ENCODE peak calls at places on chromosomes 3 and 15, in four cellular contexts. Y, W, X and L are unnamed samples.

GRCh38 chr3:50587373-50587772 is 18.1 kb downstream of the HEMK1 start:
- DNase-seq in Y (no peak), W (no peak), X (no peak), L (no peak)

GRCh38 chr3:65950340-65951326 is 88.1 kb downstream of the MAGI1 start:
- DNase-seq in Y (no peak), W (no peak), X (no peak), L (no peak)

GRCh38 chr3:67357610-67358458 is 296.6 kb downstream of the SUCLG2 start:
- DNase-seq in Y (no peak), W (no peak), X (no peak), L (no peak)

GRCh38 chr3:165643433-165643824 is 193.8 kb downstream of the BCHE start:
- DNase-seq in Y (no peak), W (no peak), X (no peak), L (no peak)

GRCh38 chr3:46881819-46882376 is 4.4 kb downstream of the PTH1R start:
- DNase-seq in Y (no peak), W (peak; percentile 25), X (no peak), L (no peak)

GRCh38 chr3:141561426-141562034 is 74.7 kb downstream of the RASA2 start:
- DNase-seq in Y (no peak), W (peak; percentile 52), X (peak; percentile 48), L (no peak)

GRCh38 chr15:39273805-39274411 is 307.0 kb upstream of the THBS1 start:
- DNase-seq in Y (no peak), W (no peak), X (no peak), L (no peak)

GRCh38 chr3:55246016-55246415 is 241.1 kb downstream of the WNT5A start:
- DNase-seq in Y (no peak), W (no peak), X (no peak), L (no peak)

GRCh38 chr3:127373701-127374625 is 86.1 kb upstream of the PRR20G start:
- DNase-seq in Y (no peak), W (no peak), X (no peak), L (no peak)

GRCh38 chr3:19213608-19214220 is 65.4 kb downstream of the KCNH8 start:
- DNase-seq in Y (no peak), W (no peak), X (no peak), L (no peak)

GRCh38 chr3:188449421-188449820 is 295.5 kb downstream of the LPP start:
- DNase-seq in Y (no peak), W (no peak), X (no peak), L (no peak)

GRCh38 chr15:79130535-79131130 is 40.1 kb upstream of the RASGRF1 start:
- DNase-seq in Y (no peak), W (no peak), X (no peak), L (no peak)

GRCh38 chr3:156548041-156548687 is 6.8 kb downstream of the SSR3 start:
- DNase-seq in Y (no peak), W (no peak), X (no peak), L (no peak)

GRCh38 chr3:156551746-156552145 is 3.2 kb downstream of the SSR3 start:
- DNase-seq in Y (no peak), W (no peak), X (no peak), L (no peak)

GRCh38 chr3:156552973-156553372 is 1.9 kb downstream of the SSR3 start:
- DNase-seq in Y (no peak), W (no peak), X (no peak), L (no peak)

GRCh38 chr3:156553705-156554356 is 1.1 kb downstream of the SSR3 start:
- DNase-seq in Y (no peak), W (no peak), X (no peak), L (no peak)

DNA sequence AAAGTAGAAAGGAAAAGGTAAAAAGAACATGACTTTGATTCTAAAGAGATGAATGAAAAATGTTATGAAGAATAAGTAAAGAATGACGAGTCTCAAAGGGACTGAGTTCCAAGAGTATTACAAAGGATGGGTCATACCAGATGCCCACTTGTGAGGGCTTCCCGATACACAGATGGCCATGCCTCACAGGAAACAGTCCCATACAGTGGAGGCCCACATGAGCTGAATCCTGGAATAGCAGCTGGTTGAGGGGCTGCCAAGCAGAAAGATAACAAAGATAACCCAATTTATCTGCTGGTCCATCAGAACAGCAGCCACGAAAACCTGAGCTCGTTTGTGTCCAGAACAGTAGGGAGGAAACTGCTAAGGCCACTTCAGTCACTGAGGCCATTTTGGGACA is 3.7 kb downstream of the SSR3 start:
- DNase-seq in Y (no peak), W (no peak), X (no peak), L (no peak)
- H3K27ac ChIP-seq in Y (peak overlapping the region; percentile 5), W (no peak overlapping the region), X (no peak overlapping the region), L (no peak overlapping the region)

GRCh38 chr3:155231792-155232191 is 61.7 kb downstream of the STRIT1 start:
- DNase-seq in Y (no peak), W (no peak), X (no peak), L (no peak)
- H3K27ac ChIP-seq in Y (no peak overlapping the region), W (no peak overlapping the region), X (no peak overlapping the region), L (no peak overlapping the region)

DNA sequence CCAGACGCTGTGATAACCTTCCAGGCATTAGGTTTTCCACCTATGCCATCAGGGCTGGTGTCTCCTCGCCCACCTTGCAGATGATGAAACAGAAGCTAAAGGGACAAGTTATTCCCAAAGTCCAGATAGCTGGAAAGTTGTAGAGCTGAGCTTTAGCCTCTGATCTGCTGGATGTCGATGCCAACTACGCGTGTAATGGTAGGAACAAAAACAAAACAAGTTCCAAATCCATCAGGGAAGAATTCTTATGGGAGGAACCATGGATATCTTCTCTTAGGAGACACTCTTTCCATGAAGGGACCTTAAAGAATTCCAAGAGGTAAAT is 28.1 kb upstream of the RHO start:
- DNase-seq in Y (no peak), W (no peak), X (no peak), L (no peak)
- H3K27ac ChIP-seq in Y (peak overlapping the region; percentile 69), W (no peak overlapping the region), X (no peak overlapping the region), L (no peak overlapping the region)

DNA sequence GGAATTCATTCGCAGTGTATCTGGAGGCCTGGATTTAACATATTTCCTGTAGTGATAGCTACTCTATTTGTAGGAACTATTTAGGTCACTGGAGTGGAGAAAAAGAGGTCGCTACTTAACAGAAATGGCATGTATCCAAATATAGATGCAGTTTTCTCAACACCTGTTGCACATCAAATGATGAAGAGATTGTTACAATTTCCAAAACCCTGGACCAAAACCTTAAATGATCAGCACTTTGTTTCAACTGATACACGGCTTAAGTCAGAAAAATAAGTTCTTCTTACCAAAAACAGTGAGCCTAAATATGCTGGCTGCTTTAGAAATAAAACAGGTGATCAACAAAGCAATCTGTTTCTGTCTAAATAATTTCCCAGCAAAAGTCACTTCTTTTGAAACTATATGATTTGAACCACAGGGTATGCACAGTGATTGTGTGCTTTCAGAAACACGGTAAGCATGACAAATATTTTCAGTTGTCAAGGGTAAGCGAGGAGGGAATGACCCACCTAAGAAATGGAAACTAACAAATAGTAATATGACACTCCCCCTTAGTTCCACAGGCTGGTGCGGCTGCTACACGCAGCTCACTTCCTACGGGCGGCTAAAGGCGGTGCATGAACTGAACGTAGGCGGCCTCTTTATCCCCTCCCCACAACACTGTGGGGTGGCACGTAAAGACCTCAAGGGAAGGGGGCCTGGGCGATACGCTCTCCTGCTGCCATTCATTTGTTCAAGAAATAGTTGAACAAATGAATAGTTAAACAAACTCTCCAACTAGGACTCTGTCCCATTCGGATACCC is 1.1 kb downstream of the EHD4 start:
- DNase-seq in Y (peak; percentile 53), W (peak; percentile 66), X (peak; percentile 38), L (no peak)
- H3K27ac ChIP-seq in Y (peak overlapping the region; percentile 95), W (peak overlapping the region; percentile 86), X (peak overlapping the region; percentile 82), L (no peak overlapping the region)

GRCh38 chr15:66917904-66918448 is 147.4 kb upstream of the SMAD3 start:
- DNase-seq in Y (no peak), W (no peak), X (no peak), L (no peak)
- H3K27ac ChIP-seq in Y (no peak overlapping the region), W (no peak overlapping the region), X (no peak overlapping the region), L (no peak overlapping the region)

GRCh38 chr15:92155941-92156340 is 237.7 kb upstream of the ST8SIA2 start:
- DNase-seq in Y (no peak), W (no peak), X (no peak), L (no peak)

GRCh38 chr15:92159481-92159880 is 234.2 kb upstream of the ST8SIA2 start:
- DNase-seq in Y (no peak), W (no peak), X (no peak), L (no peak)

GRCh38 chr15:92158426-92158825 is 235.3 kb upstream of the ST8SIA2 start:
- DNase-seq in Y (no peak), W (peak; percentile 7), X (no peak), L (no peak)

GRCh38 chr15:92159906-92160841 is 233.5 kb upstream of the ST8SIA2 start:
- DNase-seq in Y (no peak), W (no peak), X (no peak), L (no peak)

DNA sequence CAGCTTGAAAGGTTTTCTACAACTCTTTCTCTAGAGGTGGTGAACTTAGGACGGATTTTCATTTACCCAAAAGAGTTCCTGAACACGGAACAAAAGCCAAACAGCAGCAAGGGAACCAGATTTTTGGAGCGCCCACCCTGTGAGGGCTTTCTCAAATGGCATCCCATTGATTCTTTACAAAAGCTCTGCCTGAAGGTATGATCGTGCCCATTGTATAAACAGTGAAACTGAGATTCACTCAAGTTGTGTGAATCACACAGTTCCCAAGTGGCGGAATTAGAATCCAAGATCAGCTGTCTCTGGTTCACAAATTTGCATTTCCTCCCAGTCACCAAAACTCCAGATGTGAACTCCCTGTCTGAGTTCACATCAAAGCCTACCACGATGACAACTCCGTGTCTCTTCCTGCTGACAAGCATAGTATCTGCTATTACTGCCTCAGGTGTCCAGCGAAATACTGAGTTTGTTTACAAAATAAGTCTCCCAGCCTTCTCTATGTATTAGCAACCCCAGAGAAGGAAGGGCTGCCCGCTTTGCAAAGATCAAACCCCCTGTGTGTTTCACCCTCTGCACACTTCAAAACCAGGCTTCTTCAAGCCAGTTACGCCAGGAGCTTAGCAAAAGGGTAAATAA is 235.9 kb upstream of the ST8SIA2 start:
- DNase-seq in Y (no peak), W (no peak), X (no peak), L (no peak)
- H3K27ac ChIP-seq in Y (no peak overlapping the region), W (no peak overlapping the region), X (no peak overlapping the region), L (no peak overlapping the region)

DNA sequence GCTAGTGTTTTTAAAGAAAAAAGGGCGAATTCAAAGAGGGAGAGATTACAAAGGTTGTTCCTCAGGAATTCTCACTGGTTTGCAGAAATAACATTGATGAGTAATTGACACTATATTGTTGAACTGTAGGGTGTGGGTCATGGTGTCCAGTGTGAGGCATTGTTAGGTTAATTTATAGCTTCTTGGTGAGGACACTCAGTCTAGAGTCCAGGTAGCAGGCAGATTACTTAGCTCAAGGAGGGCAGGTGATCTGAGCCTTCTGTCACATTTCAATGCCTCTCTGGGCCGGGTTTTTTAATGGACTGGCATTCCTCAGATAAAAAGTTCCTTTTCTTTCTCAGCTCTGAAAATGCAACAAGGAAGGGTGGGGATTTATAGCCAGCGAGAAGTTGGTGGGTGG is 194.2 kb upstream of the PROK2 start:
- DNase-seq in Y (no peak), W (no peak), X (no peak), L (no peak)
- H3K27ac ChIP-seq in Y (no peak overlapping the region), W (no peak overlapping the region), X (no peak overlapping the region), L (no peak overlapping the region)

GRCh38 chr3:10299679-10300078 is 6.9 kb upstream of the GHRL start:
- DNase-seq in Y (no peak), W (no peak), X (no peak), L (no peak)
- H3K27ac ChIP-seq in Y (no peak overlapping the region), W (no peak overlapping the region), X (no peak overlapping the region), L (no peak overlapping the region)